ENCODE peak calls at places on chromosomes 7 and 10, in seven cellular contexts. H is ovary, T is PC-3, G is endodermal cell, L is HCT116, P is BE2C, S is thoracic aorta. Y is an unnamed sample.

GRCh38 chr10:116671274-116671926 is 50.6 kb downstream of the PNLIPRP2 start:
- DNase-seq in H (no peak), T (peak; percentile 65), G (no peak), L (no peak), P (no peak), S (no peak), Y (no peak)

GRCh38 chr10:66234872-66235271 is 691.0 kb upstream of the LRRTM3 start:
- DNase-seq in H (no peak), T (no peak), G (no peak), L (no peak), P (no peak), S (no peak), Y (no peak)

GRCh38 chr7:128167316-128167691 is 73.8 kb upstream of the LEP start:
- DNase-seq in H (peak; percentile 62), T (peak; percentile 16), G (peak; percentile 76), L (no peak), P (peak; percentile 57), S (no peak), Y (peak; percentile 60)

GRCh38 chr7:65379318-65379717 is 5.7 kb downstream of the ZNF92 start:
- DNase-seq in H (no peak), T (no peak), G (no peak), L (no peak), P (no peak), S (no peak), Y (no peak)

GRCh38 chr10:50394832-50395231 is 143.5 kb upstream of the ASAH2 start:
- DNase-seq in H (no peak), T (no peak), G (no peak), L (no peak), P (no peak), S (no peak), Y (no peak)

GRCh38 chr7:135334830-135335543 is 101.3 kb downstream of the STRA8 start:
- DNase-seq in H (no peak), T (no peak), G (no peak), L (no peak), P (no peak), S (no peak), Y (no peak)

GRCh38 chr10:91885362-91886079 is 23.8 kb downstream of the FGFBP3 start:
- DNase-seq in H (no peak), T (no peak), G (no peak), L (no peak), P (no peak), S (no peak), Y (no peak)

GRCh38 chr10:117441366-117441765 is 66.1 kb upstream of the PDZD8 start:
- DNase-seq in H (no peak), T (no peak), G (no peak), L (no peak), P (no peak), S (no peak), Y (no peak)

GRCh38 chr10:88138319-88138848 is 275.0 kb downstream of the PTEN start:
- DNase-seq in H (no peak), T (no peak), G (no peak), L (no peak), P (no peak), S (no peak), Y (no peak)

GRCh38 chr7:141737118-141737835 is 881 bp upstream of the SSBP1 start:
- DNase-seq in H (no peak), T (peak; percentile 8), G (no peak), L (no peak), P (no peak), S (no peak), Y (no peak)

GRCh38 chr7:104943502-104944343 is 70.3 kb upstream of the KMT2E start:
- DNase-seq in H (peak; percentile 50), T (no peak), G (no peak), L (peak; percentile 94), P (peak; percentile 96), S (no peak), Y (peak; percentile 60)

GRCh38 chr10:29761916-29762315 is 127.1 kb upstream of the SVIL start:
- DNase-seq in H (no peak), T (no peak), G (no peak), L (peak; percentile 42), P (peak; percentile 8), S (no peak), Y (no peak)

GRCh38 chr10:101085846-101086245 is 24.1 kb downstream of the KAZALD1 start:
- DNase-seq in H (no peak), T (peak; percentile 40), G (no peak), L (no peak), P (no peak), S (no peak), Y (no peak)

GRCh38 chr10:79144341-79145173 is 75.8 kb downstream of the ZMIZ1 start:
- DNase-seq in H (no peak), T (no peak), G (no peak), L (no peak), P (no peak), S (no peak), Y (no peak)

GRCh38 chr10:55500931-55501559 is 700.0 kb upstream of the PCDH15 start:
- DNase-seq in H (no peak), T (peak; percentile 72), G (peak; percentile 86), L (no peak), P (peak; percentile 60), S (no peak), Y (peak; percentile 10)

GRCh38 chr7:67309764-67310548 is 313.3 kb downstream of the TYW1 start:
- DNase-seq in H (no peak), T (no peak), G (no peak), L (no peak), P (no peak), S (no peak), Y (no peak)
- H3K36me3 ChIP-seq in H (no peaks in the 10 kb centered on the region), T (peaks cover 51% of the 10 kb centered on the region), G (peaks cover 93% of the 10 kb centered on the region), L (peaks cover 52% of the 10 kb centered on the region), P (peaks cover 47% of the 10 kb centered on the region), S (peaks cover 43% of the 10 kb centered on the region), Y (no peaks in the 10 kb centered on the region)

GRCh38 chr7:130420943-130421578 is 19.8 kb downstream of the CEP41 start:
- DNase-seq in H (no peak), T (peak; percentile 64), G (no peak), L (no peak), P (no peak), S (no peak), Y (no peak)

GRCh38 chr7:130421685-130422084 is 19.1 kb downstream of the CEP41 start:
- DNase-seq in H (no peak), T (no peak), G (no peak), L (no peak), P (peak; percentile 34), S (no peak), Y (no peak)

GRCh38 chr7:130425798-130426197 is 15.0 kb downstream of the CEP41 start:
- DNase-seq in H (no peak), T (no peak), G (no peak), L (no peak), P (no peak), S (no peak), Y (no peak)

GRCh38 chr7:130426541-130426940 is 14.3 kb downstream of the CEP41 start:
- DNase-seq in H (no peak), T (no peak), G (no peak), L (no peak), P (no peak), S (no peak), Y (no peak)

GRCh38 chr7:130423636-130424035 is 17.2 kb downstream of the CEP41 start:
- DNase-seq in H (no peak), T (no peak), G (no peak), L (no peak), P (no peak), S (no peak), Y (no peak)
- TF ChIP-seq CTCF in H (no peak), T (no peak), G (no peak), L (no peak), P (no peak), S (no peak), Y (no peak)

DNA sequence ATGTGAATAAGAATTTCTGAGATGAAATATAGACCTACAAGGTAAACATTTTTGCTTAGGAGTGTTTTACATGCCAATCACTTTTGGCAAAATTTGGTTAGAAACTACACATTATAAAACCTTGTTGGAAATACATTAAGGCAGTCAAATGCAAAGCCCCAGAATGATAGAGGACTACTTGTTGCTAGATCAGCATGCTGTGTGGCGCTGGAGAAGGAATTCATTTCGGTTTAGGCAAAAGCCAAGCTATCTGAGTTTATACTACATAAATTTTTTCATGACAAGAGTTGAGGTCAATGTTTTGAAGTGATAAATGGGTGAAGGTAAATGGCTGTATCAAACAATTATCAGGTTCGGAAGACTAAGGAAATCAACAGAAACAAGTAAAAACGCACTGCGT is 2.3 kb downstream of the BMPER start:
- DNase-seq in H (no peak), T (no peak), G (no peak), L (no peak), P (no peak), S (no peak), Y (no peak)
- H3K4me3 ChIP-seq in H (no peak overlapping the region), T (no peak overlapping the region), G (peak overlapping the region; percentile 71), L (no peak overlapping the region), P (no peak overlapping the region), S (no peak overlapping the region), Y (no peak overlapping the region)

DNA sequence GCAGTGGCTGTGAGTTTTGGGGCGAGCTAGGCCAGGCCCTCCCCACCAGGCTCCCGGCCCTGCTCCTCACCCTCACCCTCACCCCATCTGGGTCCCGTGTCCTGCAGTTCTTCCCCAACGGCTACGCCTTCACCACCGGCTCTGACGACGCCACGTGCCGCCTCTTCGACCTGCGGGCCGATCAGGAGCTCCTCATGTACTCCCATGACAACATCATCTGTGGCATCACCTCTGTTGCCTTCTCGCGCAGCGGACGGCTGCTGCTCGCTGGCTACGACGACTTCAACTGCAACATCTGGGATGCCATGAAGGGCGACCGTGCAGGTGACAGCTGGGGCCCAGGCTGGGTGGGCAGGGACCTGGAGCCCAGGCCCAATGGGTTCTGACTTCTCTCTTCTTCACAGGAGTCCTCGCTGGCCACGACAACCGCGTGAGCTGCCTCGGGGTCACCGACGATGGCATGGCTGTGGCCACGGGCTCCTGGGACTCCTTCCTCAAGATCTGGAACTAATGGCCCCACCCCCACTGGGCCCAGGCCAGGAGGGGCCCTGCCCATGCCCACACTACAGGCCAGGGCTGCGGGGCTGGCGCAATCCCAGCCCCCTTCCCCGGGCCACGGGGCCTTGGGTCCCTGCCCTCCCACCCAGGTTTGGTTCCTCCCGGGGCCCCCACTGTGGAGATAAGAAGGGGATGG is 4.9 kb downstream of the GNB2 start:
- DNase-seq in H (peak; percentile 61), T (no peak), G (no peak), L (no peak), P (no peak), S (no peak), Y (no peak)
- H3K36me3 ChIP-seq in H (no peaks in the 10 kb centered on the region), T (peaks cover 17% of the 10 kb centered on the region), G (peaks cover 50% of the 10 kb centered on the region), L (peaks cover 21% of the 10 kb centered on the region), P (peaks cover 60% of the 10 kb centered on the region), S (peaks cover 61% of the 10 kb centered on the region), Y (peaks cover 7% of the 10 kb centered on the region)

Y was measured in kidney epithelial cell.